ENCODE peak calls at places on chromosome 7, in seven cellular contexts. Y, K, U, N, G, V and D are unnamed samples.

GRCh38 chr7:155962191-155962967 is 150.1 kb upstream of the SHH start:
- DNase-seq in Y (peak; percentile 19), K (no peak), U (no peak), N (no peak), G (no peak), V (no peak), D (no peak)

GRCh38 chr7:112272921-112273561 is 66.5 kb downstream of the ZNF277 start:
- DNase-seq in Y (peak; percentile 12), K (peak; percentile 88), U (no peak), N (no peak), G (peak; percentile 45), V (peak; percentile 50), D (no peak)

GRCh38 chr7:99837649-99838361 is 10.0 kb downstream of the CYP3A43 start:
- DNase-seq in Y (no peak), K (no peak), U (no peak), N (no peak), G (no peak), V (no peak), D (no peak)

GRCh38 chr7:1055084-1055450 is 10.7 kb downstream of the GPR146 start:
- DNase-seq in Y (peak; percentile 55), K (no peak), U (peak; percentile 95), N (peak; percentile 89), G (peak; percentile 78), V (peak; percentile 31), D (peak; percentile 89)

GRCh38 chr7:38975944-38976392 is 1.7 kb upstream of the POU6F2 start:
- DNase-seq in Y (no peak), K (no peak), U (no peak), N (peak; percentile 52), G (no peak), V (peak; percentile 19), D (no peak)

GRCh38 chr7:24669971-24670591 is 87.2 kb downstream of the GSDME start:
- DNase-seq in Y (no peak), K (no peak), U (no peak), N (no peak), G (no peak), V (no peak), D (no peak)

GRCh38 chr7:33874943-33875342 is 30.4 kb upstream of the BMPER start:
- DNase-seq in Y (no peak), K (no peak), U (no peak), N (peak; percentile 71), G (no peak), V (no peak), D (no peak)

GRCh38 chr7:36141351-36141750 is 11.7 kb upstream of the EEPD1 start:
- DNase-seq in Y (no peak), K (no peak), U (no peak), N (no peak), G (no peak), V (no peak), D (no peak)

GRCh38 chr7:118029881-118030422 is 154.0 kb upstream of the LSM8 start:
- DNase-seq in Y (no peak), K (no peak), U (no peak), N (no peak), G (no peak), V (peak; percentile 77), D (no peak)